ENCODE peak calls at places on chromosomes 3 and 15, in six cellular contexts. S, G, D, N, M and Y are unnamed samples.
A peak's percentile ranks its signal among the peaks of the same experiment; 100 is the strongest.

GRCh38 chr3:71397046-71397445 is 186.5 kb downstream of the FOXP1 start:
- DNase-seq in N (no peak), D (peak; percentile 36), G (no peak), S (peak; percentile 15), M (peak; percentile 77), Y (no peak)

GRCh38 chr3:150761831-150762661 is 923 bp downstream of the SIAH2 start:
- DNase-seq in N (peak; percentile 60), G (no peak), D (peak; percentile 53), M (peak; percentile 67), S (peak; percentile 36), Y (peak; percentile 47)

GRCh38 chr3:184040010-184040409 is 8.5 kb downstream of the HTR3D start:
- DNase-seq in N (peak; percentile 51), G (no peak), S (peak; percentile 38), D (peak; percentile 39), M (peak; percentile 53), Y (no peak)

GRCh38 chr15:84570164-84570692 is 30.6 kb upstream of the ZSCAN2 start:
- DNase-seq in M (peak; percentile 68), N (no peak), S (no peak), G (no peak), D (peak; percentile 70), Y (peak; percentile 39)

GRCh38 chr15:45023659-45024320 is 795 bp downstream of the SORD start:
- DNase-seq in M (peak; percentile 48), D (peak; percentile 16), G (no peak), N (no peak), S (no peak), Y (no peak)

GRCh38 chr3:14439501-14440167 is 37.2 kb downstream of the SLC6A6 start:
- DNase-seq in M (peak; percentile 87), D (peak; percentile 87), N (no peak), G (no peak), S (no peak), Y (peak; percentile 91)

GRCh38 chr15:32104061-32104980 is 74.0 kb downstream of the CHRNA7 start:
- DNase-seq in D (no peak), N (no peak), S (no peak), M (no peak), G (no peak), Y (peak; percentile 37)

GRCh38 chr15:60744826-60745225 is 265.9 kb upstream of the ICE2 start:
- DNase-seq in S (no peak), M (no peak), D (no peak), G (no peak), N (no peak), Y (no peak)

GRCh38 chr15:70318996-70319465 is 221.3 kb upstream of the TLE3 start:
- DNase-seq in N (no peak), D (no peak), M (no peak), S (no peak), G (no peak), Y (no peak)

GRCh38 chr3:79878697-79879096 is 110.9 kb upstream of the ROBO1 start:
- DNase-seq in S (no peak), D (no peak), N (no peak), M (no peak), G (no peak), Y (no peak)

GRCh38 chr3:88222343-88222742 is 72.6 kb downstream of the C3orf38 start:
- DNase-seq in S (no peak), N (no peak), D (no peak), G (no peak), M (no peak), Y (no peak)

GRCh38 chr15:78291052-78291451 is 8.4 kb downstream of the SKIC8 start:
- DNase-seq in S (no peak), M (no peak), G (no peak), D (no peak), N (no peak), Y (no peak)

GRCh38 chr3:160546727-160547126 is 18.6 kb downstream of the KPNA4 start:
- DNase-seq in S (no peak), G (no peak), M (no peak), N (no peak), D (no peak), Y (no peak)

GRCh38 chr3:33915796-33916589 is 117.6 kb downstream of the PDCD6IP start:
- DNase-seq in G (no peak), D (peak; percentile 24), M (peak; percentile 83), S (peak; percentile 3), N (no peak), Y (no peak)

GRCh38 chr3:71817262-71817661 is 32.3 kb upstream of the PROK2 start:
- DNase-seq in N (no peak), D (no peak), M (no peak), S (no peak), G (no peak), Y (no peak)

GRCh38 chr3:177827517-177828249 is 630.4 kb upstream of the TBL1XR1 start:
- DNase-seq in S (peak; percentile 95), D (no peak), G (no peak), M (no peak), N (no peak), Y (no peak)

GRCh38 chr3:128461731-128462130 is 5.0 kb downstream of the DNAJB8 start:
- DNase-seq in D (no peak), M (no peak), N (no peak), S (no peak), G (no peak), Y (no peak)
- TF ChIP-seq CTCF in D (no peak), M (no peak), N (no peak), S (no peak), G (no peak), Y (no peak)

DNA sequence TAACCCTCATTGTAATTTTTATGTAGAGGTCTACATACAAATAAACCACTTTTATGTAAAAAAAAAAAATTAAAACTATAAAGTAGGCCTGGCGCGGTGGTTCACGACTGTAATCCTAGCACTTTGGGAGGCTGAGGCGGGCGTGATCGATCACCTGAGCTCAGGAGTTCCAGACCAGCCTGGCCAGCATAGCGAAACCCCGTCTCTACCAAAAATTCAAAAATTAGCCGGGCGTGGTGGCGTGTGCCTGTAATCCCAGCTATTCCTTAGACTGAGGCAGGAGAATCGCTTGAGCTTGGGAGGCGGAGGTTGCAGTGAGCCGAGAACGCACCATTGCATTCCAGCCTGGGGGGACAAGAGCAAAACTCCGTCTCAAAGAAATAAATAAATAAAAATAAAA is 766 bp upstream of the SLC12A6 start:
- DNase-seq in N (no peak), D (no peak), G (no peak), S (no peak), M (no peak), Y (no peak)
- H3K27ac ChIP-seq in N (no peak overlapping the region), D (peak overlapping the region; percentile 50), G (no peak overlapping the region), S (no peak overlapping the region), M (peak overlapping the region; percentile 21), Y (no peak overlapping the region)

GRCh38 chr15:63985221-63986184 is 60.8 kb downstream of the DAPK2 start:
- DNase-seq in D (no peak), M (no peak), N (no peak), S (no peak), G (no peak), Y (no peak)

GRCh38 chr15:63982381-63982854 is 63.9 kb downstream of the DAPK2 start:
- DNase-seq in G (no peak), D (no peak), N (no peak), S (no peak), M (no peak), Y (no peak)

GRCh38 chr15:63981596-63982320 is 64.5 kb downstream of the DAPK2 start:
- DNase-seq in G (no peak), N (no peak), D (no peak), M (no peak), S (no peak), Y (no peak)

GRCh38 chr15:63984331-63984730 is 62.0 kb downstream of the DAPK2 start:
- DNase-seq in G (no peak), D (no peak), N (no peak), S (no peak), M (no peak), Y (no peak)

GRCh38 chr15:63983071-63983711 is 63.1 kb downstream of the DAPK2 start:
- DNase-seq in M (no peak), D (no peak), N (peak; percentile 65), G (no peak), S (no peak), Y (no peak)
- TF ChIP-seq GABPA in M (no peak), D (no peak), N (no peak), G (no peak), S (no peak), Y (no peak)

DNA sequence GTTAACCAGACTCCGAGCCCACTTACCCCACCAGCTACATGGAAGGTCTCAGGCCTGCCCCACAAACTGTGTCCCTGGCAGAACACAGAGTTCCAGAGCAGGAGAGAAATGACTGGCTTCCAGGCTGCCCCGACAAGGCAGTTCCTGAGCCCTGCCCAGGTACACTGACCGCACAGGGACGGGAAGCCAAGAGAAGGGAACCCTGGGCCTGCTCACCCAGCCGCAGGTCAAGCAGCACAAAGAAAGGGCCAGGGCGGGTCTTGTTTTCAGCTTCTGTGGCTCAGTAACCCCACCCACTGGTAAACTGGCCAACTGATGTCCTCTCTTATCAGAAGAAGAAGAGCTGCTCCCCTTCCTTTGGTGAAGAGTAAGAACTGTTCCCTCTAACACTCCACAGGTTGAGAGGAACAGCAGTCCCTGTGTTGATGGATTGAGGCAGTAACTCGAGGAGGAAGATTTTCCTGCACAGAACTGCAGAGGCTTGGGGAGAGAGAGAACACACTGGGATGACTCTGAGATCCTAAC is 68.4 kb downstream of the CRTC3 start:
- DNase-seq in N (no peak), S (peak; percentile 40), M (peak; percentile 91), D (no peak), G (peak; percentile 46), Y (no peak)
- TF ChIP-seq CTCF in N (no peak), S (peak; percentile 65), M (peak; percentile 72), D (no peak), G (peak; percentile 32), Y (no peak)